ENCODE peak calls at places on chromosomes 4 and X, in eight cellular contexts. B, Y, Q, N, X, H, R and O are unnamed samples.

GRCh38 chr4:99117876-99118693 is 26.0 kb downstream of the ADH4 start:
- DNase-seq in B (peak), Y (peak), Q (no peak), N (no peak), X (no peak), H (no peak), R (no peak), O (peak)

GRCh38 chr4:109703664-109704351 is 563 bp upstream of the CASP6 start:
- DNase-seq in B (no peak), Y (peak), Q (no peak), N (no peak), X (no peak), H (no peak), R (no peak), O (no peak)

GRCh38 chr4:4245172-4245571 is 2.9 kb downstream of the TMEM128 start:
- DNase-seq in B (no peak), Y (no peak), Q (peak), N (no peak), X (no peak), H (no peak), R (no peak), O (no peak)

GRCh38 chr4:579543-580175 is 3.6 kb upstream of the TMEM271 start:
- DNase-seq in B (no peak), Y (no peak), Q (no peak), N (no peak), X (no peak), H (no peak), R (no peak), O (no peak)

GRCh38 chr4:13483142-13484044 is 747 bp downstream of the RAB28 start:
- DNase-seq in B (peak), Y (peak), Q (peak), N (peak), X (peak), H (peak), R (peak), O (peak)

GRCh38 chrX:96372313-96373046 is 312.2 kb upstream of the DIAPH2 start:
- DNase-seq in B (peak), Y (peak), Q (no peak), N (peak), X (no peak), H (peak), R (no peak), O (peak)

GRCh38 chrX:110222497-110223257 is 95.2 kb downstream of the AMMECR1 start:
- DNase-seq in B (no peak), Y (no peak), Q (no peak), N (no peak), X (no peak), H (no peak), R (no peak), O (no peak)

GRCh38 chr4:123299212-123299651 is 97.4 kb upstream of the SPRY1 start:
- DNase-seq in B (peak), Y (peak), Q (no peak), N (no peak), X (no peak), H (no peak), R (no peak), O (peak)

GRCh38 chr4:27003602-27004238 is 143.1 kb downstream of the STIM2 start:
- DNase-seq in B (peak), Y (no peak), Q (no peak), N (no peak), X (no peak), H (no peak), R (no peak), O (peak)

GRCh38 chr4:182671749-182672148 is 245.4 kb downstream of the DCTD start:
- DNase-seq in B (no peak), Y (no peak), Q (no peak), N (no peak), X (no peak), H (no peak), R (no peak), O (no peak)

GRCh38 chr4:20251796-20252655 is at the start of gene SLIT2:
- DNase-seq in B (peak), Y (peak), Q (peak), N (peak), X (peak), H (peak), R (peak), O (peak)

GRCh38 chrX:17836830-17837229 is 24.3 kb downstream of the RAI2 start:
- DNase-seq in B (no peak), Y (no peak), Q (no peak), N (no peak), X (no peak), H (no peak), R (no peak), O (peak)

GRCh38 chr4:177117256-177117655 is 192.4 kb upstream of the NEIL3 start:
- DNase-seq in B (no peak), Y (no peak), Q (no peak), N (no peak), X (no peak), H (peak), R (no peak), O (no peak)

GRCh38 chr4:82785248-82786003 is 13.2 kb downstream of the SCD5 start:
- DNase-seq in B (peak), Y (peak), Q (no peak), N (no peak), X (no peak), H (no peak), R (no peak), O (peak)

GRCh38 chr4:165312506-165312905 is 15.0 kb upstream of the MSMO1 start:
- DNase-seq in B (peak), Y (peak), Q (no peak), N (no peak), X (no peak), H (no peak), R (no peak), O (peak)

GRCh38 chrX:20431486-20431885 is 164.8 kb upstream of the RPS6KA3 start:
- DNase-seq in B (no peak), Y (no peak), Q (no peak), N (no peak), X (no peak), H (no peak), R (no peak), O (no peak)

GRCh38 chr4:139734875-139735380 is 69.3 kb downstream of the MGST2 start:
- DNase-seq in B (peak), Y (peak), Q (peak), N (peak), X (peak), H (peak), R (peak), O (peak)

GRCh38 chr4:128707864-128708263 is 101.6 kb upstream of the JADE1 start:
- DNase-seq in B (no peak), Y (peak), Q (no peak), N (no peak), X (no peak), H (no peak), R (no peak), O (peak)

GRCh38 chr4:158032733-158033415 is 140.0 kb downstream of the GASK1B start:
- DNase-seq in B (no peak), Y (no peak), Q (no peak), N (no peak), X (no peak), H (no peak), R (no peak), O (no peak)

GRCh38 chrX:129984196-129984962 is 1.9 kb downstream of the BCORL1 start:
- DNase-seq in B (no peak), Y (peak), Q (peak), N (no peak), X (no peak), H (peak), R (peak), O (no peak)

GRCh38 chr4:96407651-96408342 is 567.9 kb downstream of the PDHA2 start:
- DNase-seq in B (peak), Y (no peak), Q (no peak), N (no peak), X (no peak), H (no peak), R (no peak), O (no peak)

GRCh38 chrX:9466711-9467110 is 1.9 kb downstream of the TBL1X start:
- DNase-seq in B (no peak), Y (no peak), Q (no peak), N (no peak), X (no peak), H (no peak), R (no peak), O (no peak)

GRCh38 chr4:152719856-152720556 is 40.2 kb upstream of the TMEM154 start:
- DNase-seq in B (no peak), Y (no peak), Q (no peak), N (no peak), X (no peak), H (no peak), R (no peak), O (peak)

GRCh38 chr4:9964884-9965283 is 56.4 kb downstream of the SLC2A9 start:
- DNase-seq in B (no peak), Y (no peak), Q (no peak), N (no peak), X (peak), H (no peak), R (no peak), O (no peak)

GRCh38 chrX:7107968-7108480 is 39.5 kb upstream of the STS start:
- DNase-seq in B (no peak), Y (no peak), Q (peak), N (no peak), X (no peak), H (no peak), R (no peak), O (no peak)

GRCh38 chrX:31331928-31332327 is 260.1 kb upstream of the FTHL17 start:
- DNase-seq in B (no peak), Y (no peak), Q (no peak), N (no peak), X (no peak), H (no peak), R (no peak), O (no peak)

GRCh38 chr4:2879026-2879425 is 35.4 kb downstream of the ADD1 start:
- DNase-seq in B (no peak), Y (no peak), Q (no peak), N (no peak), X (no peak), H (no peak), R (no peak), O (no peak)

GRCh38 chrX:19566359-19567141 is 51.2 kb upstream of the MAP3K15 start:
- DNase-seq in B (peak), Y (peak), Q (no peak), N (no peak), X (no peak), H (no peak), R (no peak), O (peak)

GRCh38 chr4:83605216-83605615 is 69.3 kb downstream of the GPAT3 start:
- DNase-seq in B (no peak), Y (no peak), Q (no peak), N (no peak), X (no peak), H (no peak), R (no peak), O (no peak)

GRCh38 chrX:8341814-8342590 is 122.6 kb upstream of the VCX3B start:
- DNase-seq in B (peak), Y (no peak), Q (no peak), N (no peak), X (peak), H (no peak), R (no peak), O (peak)

GRCh38 chr4:24024597-24024996 is 134.8 kb upstream of the PPARGC1A start:
- DNase-seq in B (no peak), Y (peak), Q (no peak), N (no peak), X (no peak), H (no peak), R (no peak), O (peak)

GRCh38 chrX:11579856-11580595 is 85.7 kb downstream of the ARHGAP6 start:
- DNase-seq in B (peak), Y (no peak), Q (no peak), N (no peak), X (no peak), H (no peak), R (no peak), O (peak)

GRCh38 chr4:15951781-15952180 is 11.2 kb downstream of the FGFBP2 start:
- DNase-seq in B (no peak), Y (no peak), Q (no peak), N (no peak), X (no peak), H (no peak), R (no peak), O (no peak)
- H3K4me3 ChIP-seq in B (no peak), Y (no peak), Q (no peak), N (no peak), X (no peak), H (no peak), R (no peak), O (no peak)

GRCh38 chr4:76307670-76308014 is 1.1 kb downstream of the STBD1 start:
- DNase-seq in B (no peak), Y (no peak), Q (no peak), N (no peak), X (no peak), H (no peak), R (peak), O (no peak)
- H3K4me3 ChIP-seq in B (peak), Y (peak), Q (peak), N (no peak), X (no peak), H (no peak), R (peak), O (peak)

GRCh38 chrX:150880808-150881165 is 17.7 kb downstream of the CD99L2 start:
- DNase-seq in B (no peak), Y (no peak), Q (no peak), N (no peak), X (no peak), H (no peak), R (no peak), O (no peak)
- H3K4me3 ChIP-seq in B (no peak), Y (no peak), Q (no peak), N (no peak), X (no peak), H (no peak), R (no peak), O (no peak)

GRCh38 chr4:185718578-185719492 is 93.2 kb downstream of the SORBS2 start:
- DNase-seq in B (no peak), Y (no peak), Q (no peak), N (no peak), X (no peak), H (no peak), R (no peak), O (no peak)
- H3K4me3 ChIP-seq in B (no peak), Y (no peak), Q (no peak), N (no peak), X (no peak), H (no peak), R (no peak), O (no peak)